ENCODE peak calls at places on chromosomes 11 and 22, in nine cellular contexts. H is HCT116; B is esophagus muscularis mucosa; M is stomach; Y is substantia nigra; L is H1; T is CD4-positive, CD25-positive, alpha-beta regulatory T cell; O is naive thymus-derived CD4-positive, alpha-beta T cell; K is adrenal gland. X is an unnamed sample.

GRCh38 chr11:418343-419247 is 3.8 kb upstream of the SIGIRR start:
- DNase-seq in H (no peak), B (no peak), M (no peak), Y (no peak), L (no peak), T (no peak), O (no peak), K (no peak), X (no peak)

GRCh38 chr11:131192628-131193027 is 177.8 kb upstream of the NTM start:
- DNase-seq in H (no peak), B (no peak), M (no peak), Y (no peak), L (no peak), T (no peak), O (no peak), K (no peak), X (no peak)

GRCh38 chr22:46738961-46739870 is 1.2 kb upstream of the CERK start:
- DNase-seq in H (peak; percentile 81), B (no peak), M (peak; percentile 73), Y (no peak), L (no peak), T (peak; percentile 76), O (peak; percentile 45), K (no peak), X (peak; percentile 47)

GRCh38 chr11:65646288-65646734 is 8.4 kb downstream of the SIPA1 start:
- DNase-seq in H (no peak), B (no peak), M (no peak), Y (no peak), L (no peak), T (no peak), O (no peak), K (no peak), X (no peak)

GRCh38 chr11:115626414-115626813 is 122.2 kb upstream of the CADM1 start:
- DNase-seq in H (no peak), B (no peak), M (no peak), Y (no peak), L (no peak), T (no peak), O (no peak), K (no peak), X (no peak)

GRCh38 chr22:26673485-26673884 is 16.1 kb downstream of the MIAT start:
- DNase-seq in H (no peak), B (no peak), M (no peak), Y (no peak), L (no peak), T (peak; percentile 19), O (no peak), K (no peak), X (no peak)

GRCh38 chr11:43467958-43468357 is 109.2 kb downstream of the TTC17 start:
- DNase-seq in H (no peak), B (no peak), M (no peak), Y (no peak), L (no peak), T (no peak), O (no peak), K (no peak), X (no peak)

GRCh38 chr22:24843048-24843447 is 37.0 kb downstream of the SGSM1 start:
- DNase-seq in H (no peak), B (no peak), M (no peak), Y (no peak), L (no peak), T (no peak), O (no peak), K (no peak), X (no peak)

GRCh38 chr11:60939828-60940227 is 12.1 kb downstream of the SLC15A3 start:
- DNase-seq in H (no peak), B (no peak), M (no peak), Y (no peak), L (no peak), T (no peak), O (no peak), K (no peak), X (no peak)
- H3K27ac ChIP-seq in H (no peak overlapping the region), B (no peak overlapping the region), M (no peak overlapping the region), Y (no peak overlapping the region), L (no peak overlapping the region), T (no peak overlapping the region), O (no peak overlapping the region), K (no peak overlapping the region), X (no peak overlapping the region)

DNA sequence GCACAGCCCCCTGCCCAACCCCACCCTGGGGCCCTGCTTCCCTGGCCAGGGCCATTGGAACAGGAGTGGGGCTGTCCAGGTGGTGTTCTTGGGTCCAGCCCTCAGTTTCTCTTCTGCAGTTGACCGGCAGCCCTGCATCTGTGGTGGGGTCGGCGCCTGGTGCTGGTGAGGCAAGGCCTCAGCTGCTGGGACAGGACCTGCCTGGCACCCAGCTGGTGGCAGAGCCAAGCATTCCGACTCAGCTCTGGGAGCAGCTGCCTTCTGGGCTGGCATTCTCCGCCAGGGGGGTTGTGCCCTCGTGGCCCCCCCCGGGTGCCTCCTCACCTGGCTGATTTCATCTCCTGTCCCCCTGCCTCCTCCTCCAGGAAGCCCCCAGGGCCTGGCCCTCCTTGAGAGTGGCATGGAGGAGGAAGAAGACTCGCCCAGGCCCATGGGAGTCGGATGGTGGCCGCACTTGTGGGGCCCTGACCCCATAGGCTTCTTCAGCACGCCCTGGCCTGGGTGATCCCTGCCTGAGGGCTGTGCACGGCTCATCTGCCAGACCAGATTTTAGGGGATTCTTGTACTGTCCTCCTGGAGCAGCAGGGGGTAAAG is 11.4 kb downstream of the CD81 start:
- DNase-seq in H (no peak), B (no peak), M (no peak), Y (no peak), L (no peak), T (no peak), O (no peak), K (no peak), X (no peak)
- H3K27ac ChIP-seq in H (peak overlapping the region; percentile 32), B (peak overlapping the region; percentile 99), M (peak overlapping the region; percentile 80), Y (peak overlapping the region; percentile 76), L (no peak overlapping the region), T (no peak overlapping the region), O (peak overlapping the region; percentile 23), K (no peak overlapping the region), X (no peak overlapping the region)

GRCh38 chr11:123187670-123188507 is 7.2 kb downstream of the CLMP start:
- DNase-seq in H (no peak), B (no peak), M (no peak), Y (no peak), L (no peak), T (no peak), O (no peak), K (no peak), X (no peak)
- H3K27ac ChIP-seq in H (no peak overlapping the region), B (peak overlapping the region; percentile 88), M (peak overlapping the region; percentile 69), Y (peak overlapping the region; percentile 6), L (no peak overlapping the region), T (no peak overlapping the region), O (no peak overlapping the region), K (no peak overlapping the region), X (no peak overlapping the region)

DNA sequence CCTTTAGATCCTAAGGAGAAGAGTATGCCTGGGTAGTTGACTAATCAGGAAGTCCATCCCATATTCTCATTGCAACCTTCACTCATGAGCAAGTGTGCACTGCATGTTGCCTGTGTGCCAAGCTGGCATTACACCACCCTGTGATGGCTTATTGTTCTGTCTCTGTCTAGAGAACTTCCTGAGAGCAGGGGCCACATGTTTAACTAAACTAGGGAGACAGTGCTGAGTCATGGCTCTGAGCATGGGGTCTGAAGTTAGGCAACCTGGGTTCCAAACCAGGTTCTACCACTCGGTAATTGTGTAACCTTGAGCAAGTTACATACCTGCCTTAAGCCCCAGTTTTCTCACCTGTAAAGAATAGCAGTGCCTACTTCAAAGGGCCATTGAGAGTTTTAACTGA is 39.6 kb downstream of the CSNK2A3 start:
- DNase-seq in H (no peak), B (no peak), M (no peak), Y (no peak), L (no peak), T (no peak), O (no peak), K (no peak), X (no peak)
- H3K27ac ChIP-seq in H (no peak overlapping the region), B (no peak overlapping the region), M (no peak overlapping the region), Y (no peak overlapping the region), L (no peak overlapping the region), T (no peak overlapping the region), O (no peak overlapping the region), K (peak overlapping the region; percentile 13), X (no peak overlapping the region)

DNA sequence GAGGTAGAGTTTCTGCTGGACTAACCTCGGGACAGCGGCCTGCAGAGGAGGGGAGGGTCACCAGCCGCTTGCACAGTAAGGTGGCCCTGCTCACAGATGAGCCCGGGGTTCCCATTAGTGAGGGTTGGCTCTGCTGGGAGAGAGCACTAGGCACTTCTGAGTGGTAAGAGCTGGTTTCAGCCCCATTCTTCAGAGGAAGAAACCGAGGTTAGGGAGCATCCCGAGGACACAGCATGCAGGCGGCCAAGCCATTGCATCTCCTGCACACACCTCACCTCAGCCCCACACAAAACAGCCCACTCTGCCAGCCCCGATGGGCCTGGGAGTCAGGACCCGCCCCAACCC is 99.3 kb downstream of the MED15 start:
- DNase-seq in H (no peak), B (no peak), M (no peak), Y (no peak), L (no peak), T (no peak), O (no peak), K (no peak), X (no peak)
- H3K27ac ChIP-seq in H (no peak overlapping the region), B (no peak overlapping the region), M (no peak overlapping the region), Y (no peak overlapping the region), L (no peak overlapping the region), T (no peak overlapping the region), O (no peak overlapping the region), K (no peak overlapping the region), X (no peak overlapping the region)

GRCh38 chr22:29269731-29270474 is 1.8 kb downstream of the EWSR1 start:
- DNase-seq in H (no peak), B (no peak), M (no peak), Y (no peak), L (no peak), T (no peak), O (no peak), K (no peak), X (no peak)
- H3K27ac ChIP-seq in H (peak overlapping the region; percentile 91), B (peak overlapping the region; percentile 96), M (peak overlapping the region; percentile 100), Y (peak overlapping the region; percentile 100), L (no peak overlapping the region), T (peak overlapping the region; percentile 34), O (peak overlapping the region; percentile 98), K (peak overlapping the region; percentile 100), X (peak overlapping the region; percentile 98)

GRCh38 chr22:37505565-37505964 is 13.7 kb downstream of the CARD10 start:
- DNase-seq in H (no peak), B (no peak), M (no peak), Y (no peak), L (no peak), T (no peak), O (no peak), K (no peak), X (no peak)
- H3K27ac ChIP-seq in H (no peak overlapping the region), B (no peak overlapping the region), M (peak overlapping the region; percentile 88), Y (no peak overlapping the region), L (no peak overlapping the region), T (no peak overlapping the region), O (no peak overlapping the region), K (peak overlapping the region; percentile 80), X (no peak overlapping the region)

DNA sequence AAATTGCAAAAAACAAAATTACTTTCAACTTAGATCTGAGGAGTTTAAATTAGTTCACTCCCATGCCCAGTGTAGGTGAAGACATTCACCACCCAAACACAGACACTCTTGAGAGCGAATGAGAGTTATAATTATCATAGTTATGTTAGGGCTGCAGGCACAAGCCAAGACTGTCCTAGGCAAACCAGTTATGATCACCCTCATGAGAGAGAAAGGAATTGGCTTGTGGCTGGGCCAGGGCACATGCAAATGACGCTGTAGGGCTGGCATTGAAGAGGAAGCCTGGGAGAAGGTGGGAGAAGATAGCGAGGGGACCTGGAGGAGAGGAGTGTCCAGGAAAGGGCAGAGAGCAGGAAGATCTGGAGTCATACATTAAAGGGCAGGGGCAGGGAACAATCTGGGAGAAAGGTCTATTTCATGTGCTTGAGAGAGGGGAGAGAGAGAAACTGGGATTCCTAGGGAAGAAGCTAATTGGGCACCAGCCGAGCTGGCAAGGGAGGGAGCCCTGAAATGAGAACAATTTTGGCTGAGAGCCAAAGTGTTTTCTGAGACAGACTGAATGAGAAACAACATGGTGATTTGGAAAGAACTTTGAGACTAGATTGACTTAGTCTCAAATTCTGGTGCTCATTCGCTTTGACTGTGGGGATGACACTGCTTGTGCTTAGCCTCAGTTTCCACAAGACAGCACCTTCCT is 279.9 kb downstream of the KIRREL3 start:
- DNase-seq in H (no peak), B (no peak), M (no peak), Y (no peak), L (no peak), T (no peak), O (no peak), K (no peak), X (no peak)
- H3K27ac ChIP-seq in H (no peak overlapping the region), B (no peak overlapping the region), M (no peak overlapping the region), Y (no peak overlapping the region), L (no peak overlapping the region), T (no peak overlapping the region), O (no peak overlapping the region), K (no peak overlapping the region), X (no peak overlapping the region)